ENCODE peak calls at places on chromosomes 2 and 18, in nine cellular contexts. E is brain microvascular endothelial cell; O is epithelial cell of esophagus; Y is activated naive CD4-positive, alpha-beta T cell; P is NCI-H2081; T is GOT3; H is fibroblast of mammary gland; V is neuronal stem cell; L is stimulated activated CD4-positive, alpha-beta T cell treated with anti-CD3 and anti-CD28 coated beads, Interleukin-1b, Interleukin-23, amount 100 ng/mL, for 4 hours. F is an unnamed sample.

GRCh38 chr18:36706313-36706881 is 122.4 kb downstream of the TPGS2 start:
- DNase-seq in E (no peak), O (peak; percentile 27), Y (no peak), P (no peak), T (no peak), H (peak; percentile 36), V (no peak), L (no peak), F (no peak)

GRCh38 chr2:231926180-231926741 is at the start of gene NPPC:
- DNase-seq in E (peak; percentile 22), O (peak; percentile 73), Y (peak; percentile 33), P (peak; percentile 77), T (no peak), H (peak; percentile 40), V (peak; percentile 81), L (peak; percentile 41), F (peak; percentile 75)

GRCh38 chr2:157838442-157839161 is 37.5 kb downstream of the ACVR1 start:
- DNase-seq in E (peak; percentile 79), O (peak; percentile 81), Y (no peak), P (peak; percentile 71), T (no peak), H (peak; percentile 89), V (peak; percentile 29), L (no peak), F (no peak)

GRCh38 chr18:27298215-27298804 is 113.2 kb upstream of the CHST9 start:
- DNase-seq in E (no peak), O (peak; percentile 44), Y (no peak), P (peak; percentile 16), T (no peak), H (no peak), V (peak; percentile 1), L (no peak), F (no peak)

GRCh38 chr2:146665801-146666200 is 1179.0 kb upstream of the ACVR2A start:
- DNase-seq in E (no peak), O (peak; percentile 64), Y (no peak), P (no peak), T (no peak), H (no peak), V (no peak), L (no peak), F (no peak)

GRCh38 chr18:55509631-55510372 is 78.2 kb downstream of the TCF4 start:
- DNase-seq in E (peak; percentile 93), O (peak; percentile 66), Y (no peak), P (no peak), T (no peak), H (peak; percentile 94), V (no peak), L (no peak), F (no peak)

GRCh38 chr2:171089489-171089888 is 71.2 kb downstream of the TLK1 start:
- DNase-seq in E (no peak), O (no peak), Y (no peak), P (no peak), T (no peak), H (no peak), V (no peak), L (no peak), F (no peak)

GRCh38 chr2:232350804-232351685 is 27.5 kb upstream of the ALPP start:
- DNase-seq in E (no peak), O (peak; percentile 43), Y (no peak), P (no peak), T (no peak), H (no peak), V (no peak), L (no peak), F (no peak)

GRCh38 chr2:166494140-166494544 is at the start of gene SCN7A:
- DNase-seq in E (peak; percentile 53), O (peak; percentile 39), Y (no peak), P (no peak), T (no peak), H (peak; percentile 52), V (peak; percentile 69), L (no peak), F (no peak)

GRCh38 chr18:79927597-79928562 is 23.6 kb downstream of the SLC66A2 start:
- DNase-seq in E (no peak), O (no peak), Y (no peak), P (no peak), T (no peak), H (no peak), V (no peak), L (no peak), F (no peak)

GRCh38 chr2:170929686-170930050 is 615 bp downstream of the GORASP2 start:
- DNase-seq in E (peak; percentile 16), O (peak; percentile 64), Y (no peak), P (peak; percentile 52), T (no peak), H (peak; percentile 22), V (peak; percentile 51), L (no peak), F (no peak)

GRCh38 chr2:239440511-239440959 is 39.7 kb upstream of the HDAC4 start:
- DNase-seq in E (no peak), O (no peak), Y (no peak), P (no peak), T (no peak), H (no peak), V (peak; percentile 69), L (no peak), F (peak; percentile 87)

GRCh38 chr2:203451686-203452085 is 83.4 kb downstream of the RAPH1 start:
- DNase-seq in E (no peak), O (peak; percentile 8), Y (no peak), P (no peak), T (no peak), H (peak; percentile 25), V (no peak), L (no peak), F (no peak)

GRCh38 chr2:47189635-47190034 is 34.5 kb upstream of the STPG4 start:
- DNase-seq in E (peak; percentile 91), O (peak; percentile 50), Y (no peak), P (no peak), T (no peak), H (peak; percentile 89), V (no peak), L (no peak), F (no peak)

GRCh38 chr18:2970762-2971659 is 41.9 kb downstream of the LPIN2 start:
- DNase-seq in E (no peak), O (no peak), Y (no peak), P (no peak), T (no peak), H (no peak), V (no peak), L (no peak), F (peak; percentile 28)

GRCh38 chr2:180124273-180124881 is 117.3 kb upstream of the CWC22 start:
- DNase-seq in E (peak; percentile 59), O (peak; percentile 72), Y (no peak), P (peak; percentile 68), T (no peak), H (peak; percentile 75), V (peak; percentile 47), L (no peak), F (peak; percentile 78)

GRCh38 chr2:232901711-232902578 is 31.9 kb downstream of the SNORC start:
- DNase-seq in E (peak; percentile 92), O (peak; percentile 91), Y (no peak), P (no peak), T (peak; percentile 16), H (peak; percentile 89), V (no peak), L (no peak), F (no peak)

GRCh38 chr2:239566162-239566994 is 165.6 kb upstream of the HDAC4 start:
- DNase-seq in E (no peak), O (no peak), Y (no peak), P (no peak), T (no peak), H (no peak), V (no peak), L (no peak), F (no peak)

GRCh38 chr18:57441395-57441794 is 6.2 kb downstream of the ONECUT2 start:
- DNase-seq in E (no peak), O (peak; percentile 46), Y (no peak), P (no peak), T (no peak), H (peak; percentile 68), V (no peak), L (no peak), F (no peak)

GRCh38 chr18:57780318-57781127 is 22.6 kb downstream of the ATP8B1 start:
- DNase-seq in E (peak; percentile 50), O (peak; percentile 62), Y (no peak), P (peak; percentile 58), T (no peak), H (peak; percentile 87), V (no peak), L (no peak), F (no peak)

GRCh38 chr2:189408294-189408693 is 33.0 kb upstream of the WDR75 start:
- DNase-seq in E (no peak), O (no peak), Y (no peak), P (no peak), T (no peak), H (peak; percentile 38), V (no peak), L (no peak), F (no peak)

GRCh38 chr2:240948905-240949790 is 43.0 kb downstream of the CROCC2 start:
- DNase-seq in E (no peak), O (no peak), Y (no peak), P (no peak), T (no peak), H (no peak), V (no peak), L (no peak), F (no peak)

GRCh38 chr2:106982350-106982749 is 96.4 kb upstream of the ST6GAL2 start:
- DNase-seq in E (no peak), O (no peak), Y (no peak), P (no peak), T (no peak), H (peak; percentile 39), V (no peak), L (no peak), F (no peak)

GRCh38 chr2:138369856-138370255 is 131.7 kb upstream of the SPOPL start:
- DNase-seq in E (no peak), O (no peak), Y (no peak), P (no peak), T (no peak), H (peak; percentile 11), V (no peak), L (no peak), F (no peak)

GRCh38 chr18:48563027-48563426 is 24.2 kb downstream of the CTIF start:
- DNase-seq in E (peak; percentile 77), O (peak; percentile 85), Y (no peak), P (no peak), T (no peak), H (peak; percentile 91), V (no peak), L (no peak), F (no peak)

GRCh38 chr18:62596145-62597005 is 73.5 kb downstream of the ZCCHC2 start:
- DNase-seq in E (no peak), O (peak; percentile 10), Y (no peak), P (peak; percentile 4), T (no peak), H (peak; percentile 25), V (no peak), L (no peak), F (peak; percentile 8)

GRCh38 chr18:36849288-36850011 is 20.5 kb downstream of the KIAA1328 start:
- DNase-seq in E (peak; percentile 14), O (no peak), Y (no peak), P (no peak), T (no peak), H (peak; percentile 39), V (no peak), L (no peak), F (no peak)

GRCh38 chr2:169363570-169364150 is 1.3 kb upstream of the LRP2 start:
- DNase-seq in E (no peak), O (peak; percentile 34), Y (no peak), P (peak; percentile 65), T (no peak), H (peak; percentile 7), V (peak; percentile 67), L (no peak), F (peak; percentile 29)

F was measured in midbrain.